ENCODE peak calls at places on chromosomes 4 and X, in five cellular contexts. One of them, this sample, is unnamed. For H3K9me3, the result is how much of the 10 kb centered on the place peaks cover.

GRCh38 chrX:106684207-106684606 is 42.3 kb upstream of the RNF128 start:
- DNase-seq in aorta: no peak
- DNase-seq in upper lobe of right lung: no peak
- DNase-seq in right atrium auricular region: no peak
- DNase-seq in psoas muscle: no peak
- DNase-seq in this sample: no peak

GRCh38 chr4:73446336-73446938 is 10.4 kb downstream of the AFP start:
- DNase-seq in right atrium auricular region: no peak
- DNase-seq in upper lobe of right lung: no peak
- DNase-seq in psoas muscle: no peak
- DNase-seq in aorta: no peak
- DNase-seq in this sample: no peak

GRCh38 chrX:104568304-104568915 is 2.4 kb downstream of the IL1RAPL2 start:
- DNase-seq in aorta: no peak
- DNase-seq in psoas muscle: no peak
- DNase-seq in upper lobe of right lung: no peak
- DNase-seq in right atrium auricular region: no peak
- DNase-seq in this sample: no peak

GRCh38 chr4:62881901-62882300 is 1527.3 kb downstream of the TECRL start:
- DNase-seq in psoas muscle: no peak
- DNase-seq in right atrium auricular region: no peak
- DNase-seq in aorta: no peak
- DNase-seq in upper lobe of right lung: no peak
- DNase-seq in this sample: no peak

GRCh38 chr4:153322791-153323190 is 21.7 kb upstream of the MND1 start:
- DNase-seq in right atrium auricular region: no peak
- DNase-seq in psoas muscle: no peak
- DNase-seq in upper lobe of right lung: no peak
- DNase-seq in aorta: no peak
- DNase-seq in this sample: no peak

GRCh38 chr4:2799444-2799911 is 6.6 kb downstream of the SH3BP2 start:
- DNase-seq in upper lobe of right lung: peak
- DNase-seq in right atrium auricular region: no peak
- DNase-seq in aorta: peak
- DNase-seq in psoas muscle: peak
- DNase-seq in this sample: no peak

GRCh38 chrX:127519323-127519722 is 532.9 kb downstream of the ACTRT1 start:
- DNase-seq in aorta: no peak
- DNase-seq in psoas muscle: no peak
- DNase-seq in right atrium auricular region: no peak
- DNase-seq in upper lobe of right lung: no peak
- DNase-seq in this sample: no peak

GRCh38 chrX:149511081-149511480 is 6.0 kb upstream of the IDS start:
- DNase-seq in aorta: no peak
- DNase-seq in right atrium auricular region: no peak
- DNase-seq in psoas muscle: no peak
- DNase-seq in upper lobe of right lung: no peak
- DNase-seq in this sample: no peak

GRCh38 chr4:177118596-177118995 is 191.1 kb upstream of the NEIL3 start:
- DNase-seq in aorta: no peak
- DNase-seq in right atrium auricular region: peak
- DNase-seq in psoas muscle: no peak
- DNase-seq in upper lobe of right lung: no peak
- DNase-seq in this sample: no peak

GRCh38 chrX:24425806-24426205 is 39.3 kb upstream of the PDK3 start:
- DNase-seq in upper lobe of right lung: no peak
- DNase-seq in aorta: no peak
- DNase-seq in right atrium auricular region: no peak
- DNase-seq in psoas muscle: no peak
- DNase-seq in this sample: no peak

GRCh38 chrX:6693051-6693450 is 158.1 kb upstream of the VCX3A start:
- DNase-seq in upper lobe of right lung: no peak
- DNase-seq in right atrium auricular region: no peak
- DNase-seq in psoas muscle: no peak
- DNase-seq in aorta: no peak
- DNase-seq in this sample: no peak

GRCh38 chr4:122836941-122837340 is 10.3 kb downstream of the FGF2 start:
- DNase-seq in aorta: no peak
- DNase-seq in psoas muscle: no peak
- DNase-seq in upper lobe of right lung: no peak
- DNase-seq in right atrium auricular region: no peak
- DNase-seq in this sample: no peak

GRCh38 chr4:153295131-153295755 is 49.2 kb upstream of the MND1 start:
- DNase-seq in aorta: no peak
- DNase-seq in psoas muscle: peak
- DNase-seq in upper lobe of right lung: no peak
- DNase-seq in right atrium auricular region: no peak
- DNase-seq in this sample: no peak

GRCh38 chr4:74608151-74608949 is 163.4 kb downstream of the AREG start:
- DNase-seq in psoas muscle: no peak
- DNase-seq in upper lobe of right lung: no peak
- DNase-seq in right atrium auricular region: no peak
- DNase-seq in aorta: no peak
- DNase-seq in this sample: no peak

GRCh38 chr4:92328095-92328494 is 24.3 kb downstream of the GRID2 start:
- DNase-seq in upper lobe of right lung: no peak
- DNase-seq in right atrium auricular region: no peak
- DNase-seq in psoas muscle: no peak
- DNase-seq in aorta: no peak
- DNase-seq in this sample: no peak

GRCh38 chrX:10173331-10173900 is 16.6 kb downstream of the CLCN4 start:
- DNase-seq in right atrium auricular region: peak
- DNase-seq in aorta: peak
- DNase-seq in psoas muscle: peak
- DNase-seq in upper lobe of right lung: no peak
- DNase-seq in this sample: no peak

GRCh38 chr4:129604632-129605031 is 508.7 kb downstream of the C4orf33 start:
- DNase-seq in upper lobe of right lung: no peak
- DNase-seq in psoas muscle: no peak
- DNase-seq in right atrium auricular region: no peak
- DNase-seq in aorta: no peak
- DNase-seq in this sample: no peak

GRCh38 chr4:127261476-127261875 is 371.3 kb upstream of the INTU start:
- DNase-seq in aorta: no peak
- DNase-seq in right atrium auricular region: no peak
- DNase-seq in upper lobe of right lung: no peak
- DNase-seq in psoas muscle: no peak
- DNase-seq in this sample: no peak

GRCh38 chrX:116238093-116238492 is 67.5 kb downstream of the AGTR2 start:
- DNase-seq in psoas muscle: no peak
- DNase-seq in right atrium auricular region: no peak
- DNase-seq in upper lobe of right lung: no peak
- DNase-seq in aorta: no peak
- DNase-seq in this sample: no peak

GRCh38 chr4:165378763-165379631 is at the start of gene CPE:
- DNase-seq in right atrium auricular region: peak
- DNase-seq in upper lobe of right lung: peak
- DNase-seq in psoas muscle: peak
- DNase-seq in aorta: peak
- DNase-seq in this sample: peak

GRCh38 chr4:6221851-6222760 is 21.8 kb upstream of the JAKMIP1 start:
- DNase-seq in psoas muscle: no peak
- DNase-seq in upper lobe of right lung: peak
- DNase-seq in aorta: no peak
- DNase-seq in right atrium auricular region: no peak
- DNase-seq in this sample: peak

GRCh38 chr4:180394730-180395129 is 1848.5 kb upstream of the TENM3 start:
- DNase-seq in psoas muscle: no peak
- DNase-seq in aorta: no peak
- DNase-seq in upper lobe of right lung: no peak
- DNase-seq in right atrium auricular region: no peak
- DNase-seq in this sample: no peak

GRCh38 chr4:180398564-180398963 is 1844.6 kb upstream of the TENM3 start:
- DNase-seq in right atrium auricular region: no peak
- DNase-seq in psoas muscle: no peak
- DNase-seq in aorta: no peak
- DNase-seq in upper lobe of right lung: no peak
- DNase-seq in this sample: no peak

GRCh38 chr4:180391613-180392012 is 1851.6 kb upstream of the TENM3 start:
- DNase-seq in upper lobe of right lung: no peak
- DNase-seq in right atrium auricular region: no peak
- DNase-seq in aorta: no peak
- DNase-seq in psoas muscle: no peak
- DNase-seq in this sample: no peak

GRCh38 chr4:180394307-180394706 is 1848.9 kb upstream of the TENM3 start:
- DNase-seq in aorta: no peak
- DNase-seq in psoas muscle: no peak
- DNase-seq in upper lobe of right lung: no peak
- DNase-seq in right atrium auricular region: no peak
- DNase-seq in this sample: no peak
- H3K9me3 ChIP-seq in aorta: under half
- H3K9me3 ChIP-seq in psoas muscle: under half
- H3K9me3 ChIP-seq in upper lobe of right lung: under half
- H3K9me3 ChIP-seq in right atrium auricular region: under half
- H3K9me3 ChIP-seq in this sample: under half

GRCh38 chrX:65073233-65073632 is 97.0 kb upstream of the ZC4H2 start:
- DNase-seq in right atrium auricular region: no peak
- DNase-seq in psoas muscle: no peak
- DNase-seq in aorta: no peak
- DNase-seq in upper lobe of right lung: no peak
- DNase-seq in this sample: no peak

GRCh38 chrX:65072590-65072989 is 96.3 kb upstream of the ZC4H2 start:
- DNase-seq in psoas muscle: no peak
- DNase-seq in aorta: no peak
- DNase-seq in right atrium auricular region: no peak
- DNase-seq in upper lobe of right lung: no peak
- DNase-seq in this sample: no peak
- H3K9me3 ChIP-seq in psoas muscle: under half
- H3K9me3 ChIP-seq in aorta: under half
- H3K9me3 ChIP-seq in right atrium auricular region: under half
- H3K9me3 ChIP-seq in upper lobe of right lung: under half
- H3K9me3 ChIP-seq in this sample: under half

GRCh38 chr4:144716778-144717177 is 70.8 kb downstream of the HHIP start:
- DNase-seq in right atrium auricular region: no peak
- DNase-seq in psoas muscle: no peak
- DNase-seq in upper lobe of right lung: no peak
- DNase-seq in aorta: no peak
- DNase-seq in this sample: no peak

GRCh38 chr4:144715230-144715629 is 69.3 kb downstream of the HHIP start:
- DNase-seq in upper lobe of right lung: no peak
- DNase-seq in right atrium auricular region: no peak
- DNase-seq in psoas muscle: no peak
- DNase-seq in aorta: no peak
- DNase-seq in this sample: no peak

GRCh38 chr4:144712775-144713174 is 66.8 kb downstream of the HHIP start:
- DNase-seq in upper lobe of right lung: no peak
- DNase-seq in right atrium auricular region: no peak
- DNase-seq in aorta: no peak
- DNase-seq in psoas muscle: no peak
- DNase-seq in this sample: no peak

GRCh38 chr4:144711685-144712456 is 65.9 kb downstream of the HHIP start:
- DNase-seq in right atrium auricular region: no peak
- DNase-seq in upper lobe of right lung: no peak
- DNase-seq in psoas muscle: no peak
- DNase-seq in aorta: no peak
- DNase-seq in this sample: no peak

GRCh38 chr4:144714166-144714565 is 68.2 kb downstream of the HHIP start:
- DNase-seq in psoas muscle: no peak
- DNase-seq in upper lobe of right lung: no peak
- DNase-seq in right atrium auricular region: no peak
- DNase-seq in aorta: no peak
- DNase-seq in this sample: no peak
- H3K9me3 ChIP-seq in psoas muscle: under half
- H3K9me3 ChIP-seq in upper lobe of right lung: under half
- H3K9me3 ChIP-seq in right atrium auricular region: under half
- H3K9me3 ChIP-seq in aorta: under half
- H3K9me3 ChIP-seq in this sample: under half

GRCh38 chr4:68272860-68273259 is 27.4 kb upstream of the TMPRSS11B start:
- DNase-seq in psoas muscle: no peak
- DNase-seq in right atrium auricular region: no peak
- DNase-seq in upper lobe of right lung: no peak
- DNase-seq in aorta: no peak
- DNase-seq in this sample: no peak

GRCh38 chr4:68264875-68265565 is 19.5 kb upstream of the TMPRSS11B start:
- DNase-seq in psoas muscle: no peak
- DNase-seq in right atrium auricular region: no peak
- DNase-seq in upper lobe of right lung: no peak
- DNase-seq in aorta: no peak
- DNase-seq in this sample: no peak

GRCh38 chr4:68271851-68272756 is 26.6 kb upstream of the TMPRSS11B start:
- DNase-seq in aorta: no peak
- DNase-seq in upper lobe of right lung: no peak
- DNase-seq in psoas muscle: no peak
- DNase-seq in right atrium auricular region: no peak
- DNase-seq in this sample: no peak

DNA sequence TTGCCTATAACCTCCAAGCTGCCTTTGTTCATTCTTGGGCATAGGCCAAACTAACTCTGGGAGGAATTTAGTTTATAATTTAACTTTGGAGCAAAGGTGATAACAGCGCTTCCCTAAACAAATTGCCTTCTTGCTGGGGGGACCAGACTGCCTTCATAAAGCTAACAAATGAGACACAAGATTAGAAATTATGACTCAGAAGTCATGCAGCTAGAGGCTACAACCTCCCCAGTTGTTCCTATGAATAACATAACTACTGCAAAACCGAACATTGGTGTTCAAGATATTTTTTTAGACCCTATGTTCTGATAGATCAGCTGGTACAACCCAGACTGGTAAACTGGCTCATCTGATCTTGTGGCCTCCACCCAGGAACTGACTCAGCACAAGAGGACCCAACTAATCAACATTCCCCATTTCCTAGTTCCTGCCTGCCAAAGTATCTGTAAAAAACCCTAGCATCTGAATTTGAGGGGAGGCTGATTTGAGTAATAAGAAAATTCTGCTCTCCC is 22.0 kb upstream of the TMPRSS11B start:
- DNase-seq in upper lobe of right lung: no peak
- DNase-seq in psoas muscle: no peak
- DNase-seq in right atrium auricular region: no peak
- DNase-seq in aorta: no peak
- DNase-seq in this sample: no peak
- H3K9me3 ChIP-seq in upper lobe of right lung: under half
- H3K9me3 ChIP-seq in psoas muscle: under half
- H3K9me3 ChIP-seq in right atrium auricular region: under half
- H3K9me3 ChIP-seq in aorta: under half
- H3K9me3 ChIP-seq in this sample: under half

DNA sequence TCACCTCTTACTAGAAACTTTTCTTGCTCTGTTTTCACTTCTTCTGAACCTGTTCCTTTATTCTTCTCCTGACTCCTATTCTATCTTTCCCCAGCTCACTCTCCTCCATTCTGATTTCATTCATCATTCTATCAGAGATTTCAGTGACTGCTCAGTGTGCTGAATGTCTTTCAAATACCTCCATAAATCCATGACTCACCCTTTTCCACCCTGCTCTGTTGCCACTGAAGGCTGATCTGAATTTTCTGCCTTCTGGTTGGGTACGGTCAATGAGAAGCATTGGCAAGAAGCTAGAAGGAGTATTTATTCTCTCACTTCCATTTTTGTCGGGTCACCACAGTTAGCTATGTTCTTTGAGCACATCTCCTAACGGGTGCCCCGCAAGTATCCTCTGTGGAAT is 265.9 kb downstream of the CBLL2 start:
- DNase-seq in right atrium auricular region: no peak
- DNase-seq in psoas muscle: no peak
- DNase-seq in aorta: no peak
- DNase-seq in upper lobe of right lung: no peak
- DNase-seq in this sample: no peak
- H3K9me3 ChIP-seq in right atrium auricular region: under half
- H3K9me3 ChIP-seq in psoas muscle: under half
- H3K9me3 ChIP-seq in aorta: under half
- H3K9me3 ChIP-seq in upper lobe of right lung: under half
- H3K9me3 ChIP-seq in this sample: under half